ENCODE peak calls at places on chromosomes 1 and 21, in four cellular contexts. One of them, this sample, is unnamed.

GRCh38 chr1:211577277-211577825 is 1.6 kb downstream of the SLC30A1 start:
- DNase-seq in GM06990: no peak
- DNase-seq in OCI-LY7: no peak
- DNase-seq in A549: no peak
- DNase-seq in this sample: no peak

GRCh38 chr1:42002220-42002619 is 83.5 kb upstream of the HIVEP3 start:
- DNase-seq in GM06990: no peak
- DNase-seq in OCI-LY7: no peak
- DNase-seq in A549: no peak
- DNase-seq in this sample: no peak

GRCh38 chr1:17919525-17920439 is 164.6 kb downstream of the ACTL8 start:
- DNase-seq in GM06990: no peak
- DNase-seq in OCI-LY7: peak; percentile 23
- DNase-seq in A549: peak; percentile 48
- DNase-seq in this sample: peak; percentile 14

GRCh38 chr1:200732438-200732837 is 6.3 kb upstream of the CAMSAP2 start:
- DNase-seq in GM06990: no peak
- DNase-seq in OCI-LY7: no peak
- DNase-seq in A549: no peak
- DNase-seq in this sample: no peak

GRCh38 chr21:39144191-39144590 is 39.1 kb downstream of the PSMG1 start:
- DNase-seq in GM06990: no peak
- DNase-seq in OCI-LY7: peak; percentile 36
- DNase-seq in A549: peak; percentile 25
- DNase-seq in this sample: no peak

GRCh38 chr1:89833183-89834077 is 12.6 kb downstream of the LRRC8D start:
- DNase-seq in GM06990: no peak
- DNase-seq in OCI-LY7: no peak
- DNase-seq in A549: no peak
- DNase-seq in this sample: no peak

GRCh38 chr1:217717959-217718358 is 86.8 kb downstream of the SPATA17 start:
- DNase-seq in GM06990: no peak
- DNase-seq in OCI-LY7: no peak
- DNase-seq in A549: peak; percentile 68
- DNase-seq in this sample: no peak

GRCh38 chr1:203628185-203628996 is 1.8 kb downstream of the ATP2B4 start:
- DNase-seq in GM06990: peak; percentile 20
- DNase-seq in OCI-LY7: no peak
- DNase-seq in A549: no peak
- DNase-seq in this sample: no peak

GRCh38 chr21:34335316-34335715 is 28.5 kb upstream of the KCNE2 start:
- DNase-seq in GM06990: no peak
- DNase-seq in OCI-LY7: no peak
- DNase-seq in A549: no peak
- DNase-seq in this sample: no peak

GRCh38 chr21:43959231-43960041 is 52.7 kb upstream of the TRAPPC10 start:
- DNase-seq in GM06990: no peak
- DNase-seq in OCI-LY7: no peak
- DNase-seq in A549: no peak
- DNase-seq in this sample: no peak

GRCh38 chr1:218377143-218377660 is 32.1 kb downstream of the TGFB2 start:
- DNase-seq in GM06990: no peak
- DNase-seq in OCI-LY7: no peak
- DNase-seq in A549: peak; percentile 93
- DNase-seq in this sample: no peak

GRCh38 chr1:32066489-32066873 is 6.3 kb upstream of the TMEM39B start:
- DNase-seq in GM06990: no peak
- DNase-seq in OCI-LY7: peak; percentile 52
- DNase-seq in A549: peak; percentile 23
- DNase-seq in this sample: no peak

GRCh38 chr1:12166834-12167492 is at the start of gene TNFRSF1B:
- DNase-seq in GM06990: peak; percentile 83
- DNase-seq in OCI-LY7: no peak
- DNase-seq in A549: no peak
- DNase-seq in this sample: peak; percentile 96

GRCh38 chr1:215970406-215970805 is 403.3 kb downstream of the KCTD3 start:
- DNase-seq in GM06990: no peak
- DNase-seq in OCI-LY7: no peak
- DNase-seq in A549: no peak
- DNase-seq in this sample: no peak

GRCh38 chr1:230243583-230244377 is 176.7 kb downstream of the GALNT2 start:
- DNase-seq in GM06990: no peak
- DNase-seq in OCI-LY7: no peak
- DNase-seq in A549: no peak
- DNase-seq in this sample: no peak

GRCh38 chr1:25543425-25544242 is at the start of gene LDLRAP1:
- DNase-seq in GM06990: peak; percentile 79
- DNase-seq in OCI-LY7: peak; percentile 76
- DNase-seq in A549: peak; percentile 59
- DNase-seq in this sample: peak; percentile 95

GRCh38 chr1:45913183-45913924 is 109.9 kb downstream of the MAST2 start:
- DNase-seq in GM06990: no peak
- DNase-seq in OCI-LY7: no peak
- DNase-seq in A549: no peak
- DNase-seq in this sample: no peak

GRCh38 chr1:56666112-56666608 is 21.0 kb downstream of the PRKAA2 start:
- DNase-seq in GM06990: no peak
- DNase-seq in OCI-LY7: no peak
- DNase-seq in A549: no peak
- DNase-seq in this sample: no peak

GRCh38 chr21:20108976-20109375 is 889.2 kb upstream of the NCAM2 start:
- DNase-seq in GM06990: no peak
- DNase-seq in OCI-LY7: no peak
- DNase-seq in A549: no peak
- DNase-seq in this sample: no peak

GRCh38 chr1:54493608-54494007 is 54.4 kb upstream of the ACOT11 start:
- DNase-seq in GM06990: no peak
- DNase-seq in OCI-LY7: no peak
- DNase-seq in A549: no peak
- DNase-seq in this sample: no peak

GRCh38 chr21:28632718-28633408 is 359.8 kb downstream of the LTN1 start:
- DNase-seq in GM06990: no peak
- DNase-seq in OCI-LY7: no peak
- DNase-seq in A549: no peak
- DNase-seq in this sample: no peak

GRCh38 chr1:72282271-72282656 is at the start of gene NEGR1:
- DNase-seq in GM06990: peak; percentile 3
- DNase-seq in OCI-LY7: no peak
- DNase-seq in A549: no peak
- DNase-seq in this sample: peak; percentile 10

GRCh38 chr1:236502972-236503639 is 20.7 kb upstream of the LGALS8 start:
- DNase-seq in GM06990: peak; percentile 9
- DNase-seq in OCI-LY7: no peak
- DNase-seq in A549: peak; percentile 86
- DNase-seq in this sample: no peak

GRCh38 chr1:8409666-8410065 is 91.8 kb downstream of the SLC45A1 start:
- DNase-seq in GM06990: no peak
- DNase-seq in OCI-LY7: no peak
- DNase-seq in A549: no peak
- DNase-seq in this sample: no peak

GRCh38 chr21:22561946-22562345 is 1563.7 kb downstream of the NCAM2 start:
- DNase-seq in GM06990: no peak
- DNase-seq in OCI-LY7: no peak
- DNase-seq in A549: no peak
- DNase-seq in this sample: no peak

GRCh38 chr1:32701951-32702598 is 495 bp downstream of the SYNC start:
- DNase-seq in GM06990: no peak
- DNase-seq in OCI-LY7: no peak
- DNase-seq in A549: no peak
- DNase-seq in this sample: no peak

GRCh38 chr1:233020441-233020840 is 70.0 kb downstream of the NTPCR start:
- DNase-seq in GM06990: no peak
- DNase-seq in OCI-LY7: no peak
- DNase-seq in A549: no peak
- DNase-seq in this sample: no peak

GRCh38 chr1:3902111-3902511 is 2.0 kb upstream of the C1orf174 start:
- DNase-seq in GM06990: no peak
- DNase-seq in OCI-LY7: peak; percentile 87
- DNase-seq in A549: no peak
- DNase-seq in this sample: no peak

GRCh38 chr1:34320081-34320480 is 143.4 kb downstream of the C1orf94 start:
- DNase-seq in GM06990: no peak
- DNase-seq in OCI-LY7: no peak
- DNase-seq in A549: no peak
- DNase-seq in this sample: no peak

GRCh38 chr1:95085376-95085775 is 12.6 kb upstream of the ALG14 start:
- DNase-seq in GM06990: no peak
- DNase-seq in OCI-LY7: no peak
- DNase-seq in A549: no peak
- DNase-seq in this sample: no peak

GRCh38 chr1:79663916-79664315 is 657.4 kb upstream of the ADGRL4 start:
- DNase-seq in GM06990: no peak
- DNase-seq in OCI-LY7: no peak
- DNase-seq in A549: no peak
- DNase-seq in this sample: no peak

GRCh38 chr1:53606197-53607095 is 132.5 kb downstream of the GLIS1 start:
- DNase-seq in GM06990: no peak
- DNase-seq in OCI-LY7: no peak
- DNase-seq in A549: no peak
- DNase-seq in this sample: no peak

GRCh38 chr1:94527447-94528031 is 14.0 kb downstream of the F3 start:
- DNase-seq in GM06990: no peak
- DNase-seq in OCI-LY7: no peak
- DNase-seq in A549: no peak
- DNase-seq in this sample: no peak

GRCh38 chr1:230160957-230161771 is 94.1 kb downstream of the GALNT2 start:
- DNase-seq in GM06990: no peak
- DNase-seq in OCI-LY7: no peak
- DNase-seq in A549: no peak
- DNase-seq in this sample: no peak

GRCh38 chr1:66370462-66370907 is 163.5 kb upstream of the SGIP1 start:
- DNase-seq in GM06990: peak; percentile 59
- DNase-seq in OCI-LY7: no peak
- DNase-seq in A549: no peak
- DNase-seq in this sample: no peak

GRCh38 chr1:77282187-77282865 is 507 bp downstream of the AK5 start:
- DNase-seq in GM06990: peak; percentile 18
- DNase-seq in OCI-LY7: no peak
- DNase-seq in A549: peak; percentile 29
- DNase-seq in this sample: peak; percentile 25

GRCh38 chr1:77164434-77164944 is 54.7 kb downstream of the PIGK start:
- DNase-seq in GM06990: no peak
- DNase-seq in OCI-LY7: no peak
- DNase-seq in A549: no peak
- DNase-seq in this sample: no peak

GRCh38 chr21:25039461-25040380 is 567.6 kb downstream of the MRPL39 start:
- DNase-seq in GM06990: peak; percentile 38
- DNase-seq in OCI-LY7: no peak
- DNase-seq in A549: no peak
- DNase-seq in this sample: peak; percentile 40
- TF ChIP-seq CTCF in GM06990: peak; percentile 52
- TF ChIP-seq CTCF in OCI-LY7: no peak
- TF ChIP-seq CTCF in A549: no peak
- TF ChIP-seq CTCF in this sample: no peak

GRCh38 chr1:20168547-20169491 is 17.1 kb upstream of the UBXN10 start:
- DNase-seq in GM06990: no peak
- DNase-seq in OCI-LY7: no peak
- DNase-seq in A549: no peak
- DNase-seq in this sample: no peak
- TF ChIP-seq CTCF in GM06990: no peak
- TF ChIP-seq CTCF in OCI-LY7: no peak
- TF ChIP-seq CTCF in A549: no peak
- TF ChIP-seq CTCF in this sample: no peak

GRCh38 chr1:84143796-84144565 is at the start of gene PRKACB:
- DNase-seq in GM06990: no peak
- DNase-seq in OCI-LY7: peak; percentile 86
- DNase-seq in A549: no peak
- DNase-seq in this sample: peak; percentile 6
- TF ChIP-seq CTCF in GM06990: no peak
- TF ChIP-seq CTCF in OCI-LY7: no peak
- TF ChIP-seq CTCF in A549: no peak
- TF ChIP-seq CTCF in this sample: no peak

GRCh38 chr1:84008631-84009030 is 9.7 kb upstream of the TTLL7 start:
- DNase-seq in GM06990: no peak
- DNase-seq in OCI-LY7: no peak
- DNase-seq in A549: no peak
- DNase-seq in this sample: no peak
- TF ChIP-seq CTCF in GM06990: no peak
- TF ChIP-seq CTCF in OCI-LY7: no peak
- TF ChIP-seq CTCF in A549: no peak
- TF ChIP-seq CTCF in this sample: no peak

GRCh38 chr21:18384771-18385170 is 18.8 kb downstream of the TMPRSS15 start:
- DNase-seq in GM06990: no peak
- DNase-seq in OCI-LY7: peak; percentile 52
- DNase-seq in A549: peak; percentile 2
- DNase-seq in this sample: no peak
- TF ChIP-seq CTCF in GM06990: peak; percentile 10
- TF ChIP-seq CTCF in OCI-LY7: peak; percentile 79
- TF ChIP-seq CTCF in A549: no peak
- TF ChIP-seq CTCF in this sample: peak; percentile 30